ENCODE peak calls at places on chromosomes 3 and 15, in seven cellular contexts. G is cardiac muscle cell, U is hepatocyte, K is heart left ventricle, A is mesendoderm, E is adrenal gland, N is Peyer's patch. V is an unnamed sample. For H3K4me1, the result is how much of the 10 kb centered on the place peaks cover.

GRCh38 chr15:61660579-61660978 is 399.7 kb downstream of the VPS13C start:
- DNase-seq in G (peak), U (peak), K (no peak), A (no peak), E (no peak), N (no peak), V (no peak)

GRCh38 chr3:120595788-120596115 is 384 bp upstream of the NDUFB4 start:
- DNase-seq in G (no peak), U (no peak), K (no peak), A (no peak), E (no peak), N (no peak), V (no peak)

GRCh38 chr15:31360843-31361763 is 34.5 kb downstream of the KLF13 start:
- DNase-seq in G (no peak), U (no peak), K (peak), A (no peak), E (no peak), N (peak), V (peak)

GRCh38 chr15:59260090-59260489 is 53.4 kb downstream of the LDHAL6B start:
- DNase-seq in G (no peak), U (no peak), K (no peak), A (no peak), E (no peak), N (peak), V (no peak)

GRCh38 chr3:187370051-187370450 is 1.9 kb downstream of the RTP4 start:
- DNase-seq in G (no peak), U (no peak), K (no peak), A (no peak), E (no peak), N (no peak), V (no peak)

GRCh38 chr3:33001889-33002288 is 50.4 kb downstream of the CCR4 start:
- DNase-seq in G (no peak), U (no peak), K (no peak), A (no peak), E (peak), N (no peak), V (no peak)

GRCh38 chr3:73625124-73625665 is 454 bp upstream of the PDZRN3 start:
- DNase-seq in G (peak), U (peak), K (peak), A (peak), E (peak), N (no peak), V (no peak)

GRCh38 chr3:196948442-196949365 is 6.4 kb upstream of the NCBP2 start:
- DNase-seq in G (no peak), U (no peak), K (no peak), A (peak), E (no peak), N (no peak), V (no peak)

GRCh38 chr15:66859688-66860253 is 157.7 kb downstream of the SMAD6 start:
- DNase-seq in G (no peak), U (no peak), K (no peak), A (no peak), E (no peak), N (no peak), V (no peak)

GRCh38 chr3:138180375-138181029 is 5.8 kb upstream of the DBR1 start:
- DNase-seq in G (peak), U (peak), K (no peak), A (peak), E (peak), N (no peak), V (peak)

DNA sequence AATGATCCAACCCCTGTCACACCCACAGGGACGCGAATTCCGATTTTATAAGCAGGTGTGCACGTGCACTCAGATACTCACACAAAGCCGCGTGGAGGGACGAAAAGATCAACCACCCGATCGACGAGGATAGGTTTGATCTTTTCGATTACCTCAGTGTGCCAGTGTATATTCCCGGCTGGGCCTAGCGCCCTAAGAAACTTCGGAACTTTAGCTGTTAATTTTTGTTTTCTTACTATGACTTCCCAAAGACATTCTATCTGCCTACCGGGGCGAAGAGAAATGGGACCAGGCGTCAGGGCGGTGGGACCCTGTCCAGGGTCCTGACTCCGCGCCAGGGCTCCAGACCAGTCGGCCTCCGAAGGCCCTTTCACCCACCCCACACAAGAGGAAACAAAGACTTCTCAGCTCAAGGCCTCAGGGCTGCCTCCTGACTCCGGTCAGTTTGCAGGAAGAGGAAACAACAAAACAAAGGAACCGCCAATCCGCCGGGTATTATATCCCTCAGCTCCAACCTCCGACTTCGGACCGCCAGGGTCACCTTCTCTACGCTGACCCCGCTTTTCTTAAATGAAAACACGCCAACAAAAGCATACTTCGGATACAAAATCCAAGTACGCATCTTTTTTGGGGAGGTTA is 6.8 kb downstream of the ONECUT1 start:
- DNase-seq in G (peak), U (peak), K (no peak), A (peak), E (no peak), N (no peak), V (no peak)
- H3K4me3 ChIP-seq in G (no peak), U (no peak), K (no peak), A (no peak), E (no peak), N (peak), V (no peak)

GRCh38 chr3:141405025-141405424 is 36.7 kb downstream of the ZBTB38 start:
- DNase-seq in G (peak), U (no peak), K (no peak), A (no peak), E (no peak), N (no peak), V (no peak)
- H3K4me1 ChIP-seq in G (under half), U (under half), K (half or more), A (under half), E (half or more), N (under half), V (half or more)

GRCh38 chr3:11558461-11558903 is 85.2 kb downstream of the VGLL4 start:
- DNase-seq in G (no peak), U (no peak), K (no peak), A (no peak), E (no peak), N (no peak), V (no peak)

GRCh38 chr3:11559816-11560633 is 83.7 kb downstream of the VGLL4 start:
- DNase-seq in G (no peak), U (no peak), K (peak), A (no peak), E (no peak), N (no peak), V (no peak)

GRCh38 chr3:11558002-11558401 is 85.7 kb downstream of the VGLL4 start:
- DNase-seq in G (peak), U (no peak), K (no peak), A (no peak), E (no peak), N (no peak), V (no peak)

GRCh38 chr3:11560746-11561145 is 83.0 kb downstream of the VGLL4 start:
- DNase-seq in G (no peak), U (no peak), K (no peak), A (no peak), E (no peak), N (no peak), V (no peak)

GRCh38 chr3:11558918-11559815 is 84.5 kb downstream of the VGLL4 start:
- DNase-seq in G (no peak), U (no peak), K (peak), A (no peak), E (no peak), N (no peak), V (no peak)
- H3K27ac ChIP-seq in G (peak), U (no peak), K (peak), A (no peak), E (no peak), N (no peak), V (no peak)

GRCh38 chr15:33124275-33124674 is 70.2 kb downstream of the FMN1 start:
- DNase-seq in G (no peak), U (no peak), K (no peak), A (no peak), E (no peak), N (no peak), V (no peak)

GRCh38 chr15:33131880-33132279 is 62.6 kb downstream of the FMN1 start:
- DNase-seq in G (peak), U (no peak), K (no peak), A (no peak), E (no peak), N (no peak), V (no peak)

GRCh38 chr15:33125883-33126535 is 68.5 kb downstream of the FMN1 start:
- DNase-seq in G (no peak), U (no peak), K (no peak), A (peak), E (no peak), N (no peak), V (peak)

DNA sequence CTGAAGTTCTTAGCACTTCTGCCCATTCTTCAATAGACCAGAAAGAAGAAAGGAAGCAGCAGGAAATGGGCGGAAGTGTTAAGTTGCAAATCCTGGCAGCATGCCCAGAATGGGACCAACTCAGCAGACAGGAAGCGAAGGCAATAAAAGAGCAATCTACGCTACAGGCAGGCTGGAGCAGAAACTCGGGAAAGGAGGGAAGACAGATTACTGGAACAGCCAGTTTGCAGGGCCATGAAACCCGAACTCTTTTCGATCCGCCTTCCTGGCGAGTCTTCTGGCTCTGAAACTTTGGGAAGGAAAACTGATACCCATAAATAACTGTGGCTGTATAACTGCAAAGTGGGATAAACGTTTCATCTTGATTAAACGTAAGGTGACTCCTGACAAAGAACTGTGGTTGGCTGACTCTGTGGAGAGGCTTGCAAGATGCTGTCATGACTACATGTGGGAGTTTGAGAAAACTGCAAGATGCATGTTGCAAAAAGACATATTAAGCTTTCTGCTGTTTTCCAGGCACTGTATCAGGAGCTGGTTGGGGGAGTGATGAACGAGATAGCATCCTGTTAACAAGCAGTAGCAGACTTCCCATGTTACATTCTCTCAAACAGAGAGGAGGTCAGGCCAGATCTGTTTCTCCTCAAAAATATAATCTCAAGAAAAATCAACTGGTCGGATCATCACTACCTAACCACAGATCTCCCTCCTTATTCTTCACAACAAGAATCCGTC is 67.8 kb downstream of the FMN1 start:
- DNase-seq in G (peak), U (peak), K (peak), A (peak), E (peak), N (peak), V (peak)
- H3K4me3 ChIP-seq in G (no peak), U (no peak), K (no peak), A (no peak), E (no peak), N (no peak), V (no peak)

GRCh38 chr3:46960081-46960701 is 16.4 kb downstream of the CCDC12 start:
- DNase-seq in G (peak), U (peak), K (no peak), A (peak), E (no peak), N (peak), V (no peak)
- H3K4me1 ChIP-seq in G (under half), U (half or more), K (half or more), A (under half), E (half or more), N (half or more), V (half or more)

DNA sequence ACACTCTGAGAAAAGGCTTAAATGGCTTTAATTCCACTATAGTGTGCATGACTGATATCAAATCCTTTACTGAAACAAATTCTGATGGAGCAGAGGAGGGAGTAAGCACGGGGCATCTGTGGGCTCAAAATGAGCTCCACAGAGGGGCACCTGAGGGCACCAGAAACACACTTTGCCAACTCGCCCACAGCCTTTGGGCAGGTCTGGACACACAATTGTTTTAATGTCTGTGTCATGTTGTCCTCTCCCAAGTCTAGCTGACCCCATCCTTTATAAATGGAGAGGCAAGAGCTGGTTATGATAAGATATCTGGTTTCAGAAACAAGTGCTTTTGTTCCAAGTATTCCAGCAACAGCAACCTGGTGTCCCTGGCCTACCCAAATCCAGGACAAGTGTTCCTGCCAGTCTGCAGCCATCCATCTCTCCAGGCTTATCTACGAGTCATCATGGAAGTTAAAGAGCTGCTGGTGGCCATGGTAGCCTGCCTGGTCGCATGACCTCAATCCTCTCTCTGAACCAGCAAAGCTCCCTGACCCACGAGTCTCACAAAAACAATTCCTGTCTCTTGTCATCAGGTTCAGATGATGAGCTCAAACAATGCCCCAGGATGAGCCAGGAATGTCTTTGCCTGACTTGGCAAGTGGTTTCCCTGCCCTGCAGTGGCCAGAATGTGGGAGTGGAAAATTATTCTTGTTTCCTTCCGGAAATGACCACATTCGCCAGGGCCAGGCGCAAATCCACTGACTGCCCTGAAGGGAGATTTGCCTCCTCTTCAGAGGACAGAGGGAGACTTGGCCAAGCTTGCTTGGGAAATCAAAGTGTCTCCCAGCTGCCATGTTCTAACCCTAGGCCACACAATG is 64.4 kb upstream of the TPM1 start:
- DNase-seq in G (peak), U (no peak), K (no peak), A (no peak), E (no peak), N (no peak), V (no peak)
- H3K27ac ChIP-seq in G (no peak), U (no peak), K (no peak), A (no peak), E (no peak), N (no peak), V (no peak)

GRCh38 chr15:81301385-81301784 is 22.6 kb downstream of the STARD5 start:
- DNase-seq in G (no peak), U (no peak), K (no peak), A (no peak), E (no peak), N (peak), V (no peak)
- H3K4me3 ChIP-seq in G (no peak), U (no peak), K (no peak), A (no peak), E (no peak), N (no peak), V (peak)

DNA sequence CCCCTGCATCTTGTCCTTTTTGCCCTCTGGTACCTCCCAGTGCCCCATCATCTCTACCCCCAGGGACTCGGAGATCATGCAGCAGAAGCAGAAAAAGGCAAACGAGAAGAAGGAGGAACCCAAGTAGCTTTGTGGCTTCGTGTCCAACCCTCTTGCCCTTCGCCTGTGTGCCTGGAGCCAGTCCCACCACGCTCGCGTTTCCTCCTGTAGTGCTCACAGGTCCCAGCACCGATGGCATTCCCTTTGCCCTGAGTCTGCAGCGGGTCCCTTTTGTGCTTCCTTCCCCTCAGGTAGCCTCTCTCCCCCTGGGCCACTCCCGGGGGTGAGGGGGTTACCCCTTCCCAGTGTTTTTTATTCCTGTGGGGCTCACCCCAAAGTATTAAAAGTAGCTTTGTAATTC is 1.5 kb downstream of the SERF2 start:
- DNase-seq in G (no peak), U (no peak), K (no peak), A (no peak), E (no peak), N (no peak), V (no peak)
- H3K4me1 ChIP-seq in G (under half), U (under half), K (under half), A (under half), E (under half), N (under half), V (under half)

GRCh38 chr3:169940486-169941181 is 26.0 kb upstream of the SEC62 start:
- DNase-seq in G (no peak), U (no peak), K (no peak), A (no peak), E (no peak), N (no peak), V (no peak)

GRCh38 chr3:169952045-169952444 is 14.6 kb upstream of the SEC62 start:
- DNase-seq in G (peak), U (no peak), K (no peak), A (no peak), E (no peak), N (no peak), V (no peak)

GRCh38 chr3:169945313-169945712 is 21.3 kb upstream of the SEC62 start:
- DNase-seq in G (peak), U (no peak), K (peak), A (no peak), E (peak), N (no peak), V (peak)

GRCh38 chr3:169948559-169949371 is 17.8 kb upstream of the SEC62 start:
- DNase-seq in G (no peak), U (peak), K (no peak), A (no peak), E (no peak), N (no peak), V (no peak)

GRCh38 chr3:169946336-169946735 is 20.3 kb upstream of the SEC62 start:
- DNase-seq in G (no peak), U (no peak), K (no peak), A (no peak), E (no peak), N (no peak), V (no peak)
- H3K27ac ChIP-seq in G (no peak), U (no peak), K (no peak), A (no peak), E (no peak), N (no peak), V (no peak)